ENCODE peak calls at places on chromosomes 11 and 22, in four cellular contexts. I, G, A and E are unnamed samples.

GRCh38 chr22:25492950-25493790 is 71.3 kb upstream of the GRK3 start:
- DNase-seq in I (no peak), G (no peak), A (no peak), E (peak; percentile 86)

GRCh38 chr11:123654566-123655081 is at the start of gene SCN3B:
- DNase-seq in I (peak; percentile 13), G (peak; percentile 39), A (no peak), E (peak; percentile 68)

GRCh38 chr11:32893947-32894827 is 1.6 kb downstream of the QSER1 start:
- DNase-seq in I (peak; percentile 93), G (peak; percentile 60), A (no peak), E (peak; percentile 41)

GRCh38 chr11:64726211-64726641 is 3.2 kb upstream of the NRXN2 start:
- DNase-seq in I (no peak), G (no peak), A (no peak), E (no peak)

GRCh38 chr11:35554491-35555237 is 29.2 kb upstream of the PAMR1 start:
- DNase-seq in I (no peak), G (peak; percentile 77), A (no peak), E (no peak)

GRCh38 chr11:108223449-108224149 is 732 bp downstream of the ATM start:
- DNase-seq in I (peak; percentile 5), G (peak; percentile 26), A (peak; percentile 41), E (no peak)

GRCh38 chr22:37032134-37032534 is 12.6 kb downstream of the MPST start:
- DNase-seq in I (no peak), G (no peak), A (no peak), E (no peak)

GRCh38 chr22:30923168-30923900 is 45.2 kb downstream of the MORC2 start:
- DNase-seq in I (no peak), G (no peak), A (no peak), E (no peak)

GRCh38 chr11:73239111-73239521 is 21.0 kb downstream of the P2RY2 start:
- DNase-seq in I (no peak), G (no peak), A (no peak), E (no peak)

GRCh38 chr11:112096194-112096593 is 9.5 kb downstream of the SDHD start:
- DNase-seq in I (no peak), G (no peak), A (no peak), E (no peak)

GRCh38 chr11:86288776-86289507 is 13.1 kb upstream of the HIKESHI start:
- DNase-seq in I (no peak), G (peak; percentile 9), A (no peak), E (peak; percentile 21)

GRCh38 chr22:32527756-32528155 is 53.1 kb downstream of the FBXO7 start:
- DNase-seq in I (no peak), G (no peak), A (no peak), E (no peak)

GRCh38 chr11:85742348-85742747 is 56.4 kb upstream of the CCDC89 start:
- DNase-seq in I (no peak), G (no peak), A (no peak), E (no peak)

GRCh38 chr11:78044706-78045105 is 19.0 kb upstream of the THRSP start:
- DNase-seq in I (no peak), G (no peak), A (no peak), E (no peak)

GRCh38 chr22:39144101-39144815 is 8.2 kb downstream of the CBX7 start:
- DNase-seq in I (peak; percentile 38), G (peak; percentile 50), A (peak; percentile 54), E (peak; percentile 29)

GRCh38 chr11:16607675-16608644 is 130.5 kb upstream of the C11orf58 start:
- DNase-seq in I (no peak), G (peak; percentile 13), A (no peak), E (peak; percentile 78)

GRCh38 chr11:112498701-112499100 is 238.0 kb upstream of the PLET1 start:
- DNase-seq in I (no peak), G (no peak), A (no peak), E (no peak)

GRCh38 chr11:79864882-79865281 is 424.1 kb upstream of the TENM4 start:
- DNase-seq in I (peak; percentile 4), G (no peak), A (no peak), E (no peak)

GRCh38 chr22:17152971-17153370 is 6.1 kb downstream of the HDHD5 start:
- DNase-seq in I (no peak), G (no peak), A (no peak), E (no peak)

GRCh38 chr11:6437993-6438392 is 2.8 kb downstream of the HPX start:
- DNase-seq in I (no peak), G (no peak), A (no peak), E (no peak)

GRCh38 chr11:18100926-18101656 is 4.8 kb downstream of the SAAL1 start:
- DNase-seq in I (no peak), G (no peak), A (no peak), E (no peak)